ENCODE peak calls at places on chromosomes 7 and 10, in four cellular contexts. J is foreskin keratinocyte, P is Peyer's patch, I is pancreas. E is an unnamed sample.

GRCh38 chr10:71351628-71352319 is 32.7 kb downstream of the SLC29A3 start:
- DNase-seq in I (no peak), P (no peak), J (no peak), E (no peak)

GRCh38 chr7:122970740-122971725 is 24.5 kb downstream of the TAS2R16 start:
- DNase-seq in I (no peak), P (no peak), J (no peak), E (no peak)

GRCh38 chr7:15209385-15209784 is 306.8 kb upstream of the DGKB start:
- DNase-seq in J (no peak), I (no peak), P (no peak), E (no peak)

GRCh38 chr7:120181499-120181898 is 91.5 kb upstream of the KCND2 start:
- DNase-seq in J (no peak), I (no peak), P (no peak), E (no peak)

GRCh38 chr10:62096534-62096933 is 172.1 kb downstream of the RTKN2 start:
- DNase-seq in J (no peak), I (no peak), P (no peak), E (no peak)

GRCh38 chr7:333399-333776 is 43.4 kb downstream of the FOXL3 start:
- DNase-seq in I (peak; percentile 68), P (peak; percentile 62), J (no peak), E (no peak)

GRCh38 chr7:69599879-69600764 is 1.8 kb downstream of the AUTS2 start:
- DNase-seq in P (no peak), I (no peak), J (no peak), E (no peak)

GRCh38 chr7:767580-767940 is 40.5 kb upstream of the PRKAR1B start:
- DNase-seq in I (no peak), J (no peak), P (no peak), E (no peak)

GRCh38 chr10:43251664-43252165 is 15.2 kb downstream of the RASGEF1A start:
- DNase-seq in I (no peak), J (no peak), P (peak; percentile 25), E (no peak)

GRCh38 chr10:117946525-117947070 is 100.1 kb downstream of the RAB11FIP2 start:
- DNase-seq in I (no peak), P (no peak), J (peak; percentile 36), E (no peak)

GRCh38 chr10:51231754-51232153 is 157.5 kb downstream of the PRKG1 start:
- DNase-seq in J (no peak), I (no peak), P (no peak), E (no peak)

GRCh38 chr7:70455925-70456324 is 676.0 kb upstream of the GALNT17 start:
- DNase-seq in I (no peak), J (no peak), P (no peak), E (no peak)

GRCh38 chr10:91036807-91037405 is 116.0 kb upstream of the ANKRD1 start:
- DNase-seq in J (no peak), I (no peak), P (no peak), E (no peak)

GRCh38 chr7:38584443-38585210 is 46.5 kb downstream of the AMPH start:
- DNase-seq in I (no peak), J (no peak), P (no peak), E (no peak)

GRCh38 chr7:46839651-46840050 is 742.3 kb downstream of the TNS3 start:
- DNase-seq in J (peak; percentile 39), P (no peak), I (no peak), E (no peak)

GRCh38 chr10:44373341-44373995 is 11.4 kb downstream of the CXCL12 start:
- DNase-seq in I (no peak), P (no peak), J (no peak), E (no peak)

GRCh38 chr10:3763035-3763456 is 22.0 kb downstream of the KLF6 start:
- DNase-seq in P (peak; percentile 47), I (no peak), J (peak; percentile 96), E (peak; percentile 99)

GRCh38 chr10:115871855-115872254 is 401.2 kb downstream of the GFRA1 start:
- DNase-seq in P (no peak), I (no peak), J (no peak), E (no peak)

GRCh38 chr10:31464552-31464951 is 145.5 kb downstream of the ZEB1 start:
- DNase-seq in J (no peak), P (no peak), I (no peak), E (no peak)

GRCh38 chr7:1922071-1922869 is 252.2 kb downstream of the ELFN1 start:
- DNase-seq in P (no peak), J (no peak), I (no peak), E (no peak)

GRCh38 chr10:35448687-35449662 is 112.7 kb downstream of the CCNY start:
- DNase-seq in I (no peak), J (no peak), P (no peak), E (no peak)

GRCh38 chr10:46518028-46518725 is 38.3 kb downstream of the GPRIN2 start:
- DNase-seq in J (no peak), I (no peak), P (peak; percentile 39), E (no peak)

GRCh38 chr7:2461268-2462026 is 14.8 kb downstream of the GRIFIN start:
- DNase-seq in I (no peak), P (no peak), J (no peak), E (no peak)

GRCh38 chr7:44348300-44348699 is 22.9 kb upstream of the CAMK2B start:
- DNase-seq in I (no peak), J (no peak), P (no peak), E (no peak)

GRCh38 chr7:141511370-141512335 is 39.6 kb upstream of the AGK start:
- DNase-seq in J (no peak), P (peak; percentile 46), I (peak; percentile 71), E (no peak)

GRCh38 chr7:27168265-27168947 is 3.1 kb upstream of the HOXA9 start:
- DNase-seq in I (peak; percentile 59), P (peak; percentile 82), J (peak; percentile 59), E (no peak)

GRCh38 chr10:58086763-58087150 is 180.9 kb downstream of the IPMK start:
- DNase-seq in P (no peak), J (no peak), I (no peak), E (no peak)

GRCh38 chr7:8260871-8261707 is 878 bp downstream of the ICA1 start:
- DNase-seq in I (peak; percentile 82), P (peak; percentile 57), J (no peak), E (no peak)

GRCh38 chr10:53808677-53809076 is 992.4 kb downstream of the PCDH15 start:
- DNase-seq in P (no peak), J (no peak), I (no peak), E (no peak)

GRCh38 chr7:158525648-158526484 is 61.8 kb downstream of the PTPRN2 start:
- DNase-seq in I (no peak), J (no peak), P (no peak), E (no peak)

GRCh38 chr7:36390199-36391090 is 783 bp downstream of the ANLN start:
- DNase-seq in P (peak; percentile 85), J (peak; percentile 72), I (peak; percentile 86), E (peak; percentile 54)

GRCh38 chr7:2566890-2567662 is 8.3 kb downstream of the IQCE start:
- DNase-seq in P (peak; percentile 80), J (no peak), I (peak; percentile 49), E (no peak)

GRCh38 chr10:124534821-124535601 is 73.4 kb downstream of the LHPP start:
- DNase-seq in P (no peak), I (no peak), J (no peak), E (no peak)

GRCh38 chr10:22856444-22857074 is 71.3 kb upstream of the ARMC3 start:
- DNase-seq in P (no peak), J (no peak), I (no peak), E (no peak)

GRCh38 chr7:28958235-28958945 is at the start of gene TRIL:
- DNase-seq in J (no peak), P (peak; percentile 62), I (peak; percentile 67), E (no peak)

GRCh38 chr10:4108693-4109092 is 323.7 kb upstream of the KLF6 start:
- DNase-seq in J (no peak), P (no peak), I (no peak), E (no peak)

GRCh38 chr7:69736411-69736810 is 138.1 kb downstream of the AUTS2 start:
- DNase-seq in P (no peak), J (no peak), I (no peak), E (no peak)

GRCh38 chr7:49403844-49404243 is 369.6 kb upstream of the VWC2 start:
- DNase-seq in J (no peak), P (no peak), I (no peak), E (no peak)

GRCh38 chr10:6009159-6009558 is 31.8 kb upstream of the IL15RA start:
- DNase-seq in J (no peak), I (no peak), P (no peak), E (no peak)

DNA sequence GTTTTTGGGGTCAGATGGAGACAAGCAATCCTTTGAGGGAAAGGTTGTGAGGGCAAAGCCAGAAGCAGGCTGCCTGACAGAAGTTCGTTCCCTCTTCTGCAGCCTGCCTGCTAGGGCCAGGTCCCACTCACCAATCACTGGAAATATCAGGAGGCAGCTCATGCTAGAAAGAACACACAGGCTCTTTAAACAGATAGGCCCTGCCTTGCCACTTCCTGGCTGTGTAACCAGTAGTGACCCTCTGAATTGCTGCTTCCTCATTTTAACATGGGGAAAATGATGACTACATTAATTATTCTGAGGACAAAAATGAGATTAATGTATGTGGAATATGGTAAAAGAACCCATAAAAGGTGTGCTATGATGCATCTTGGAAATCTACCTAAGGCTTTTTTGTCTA is 50.5 kb upstream of the MRLN start:
- DNase-seq in P (no peak), J (no peak), I (no peak), E (no peak)
- H3K27ac ChIP-seq in P (no peak overlapping the region), J (no peak overlapping the region), I (no peak overlapping the region), E (no peak overlapping the region)

DNA sequence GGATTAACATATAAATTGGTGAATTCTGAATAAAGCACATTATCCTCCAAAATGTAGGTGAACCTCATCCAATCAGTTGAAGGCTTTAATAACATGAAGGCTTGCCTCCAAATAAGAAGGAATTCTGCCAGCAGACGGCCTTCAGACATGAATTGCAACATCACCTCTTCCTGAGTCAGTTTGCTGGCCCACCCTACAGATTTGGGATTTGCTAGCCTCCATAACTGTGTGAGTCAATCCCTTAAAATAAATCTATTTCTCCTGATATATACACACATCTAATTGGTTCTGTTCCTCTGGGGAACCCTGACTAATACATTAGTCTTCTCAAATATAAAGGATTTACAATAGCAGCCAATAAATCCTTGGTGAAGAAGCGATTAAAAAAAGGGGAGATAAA is 34.8 kb upstream of the OSBPL3 start:
- DNase-seq in P (no peak), J (peak; percentile 52), I (no peak), E (peak; percentile 40)
- H3K27ac ChIP-seq in P (no peak overlapping the region), J (no peak overlapping the region), I (no peak overlapping the region), E (no peak overlapping the region)

GRCh38 chr7:94410471-94411466 is 16.1 kb downstream of the COL1A2 start:
- DNase-seq in I (no peak), J (no peak), P (no peak), E (no peak)
- H3K27ac ChIP-seq in I (no peak overlapping the region), J (no peak overlapping the region), P (no peak overlapping the region), E (no peak overlapping the region)

DNA sequence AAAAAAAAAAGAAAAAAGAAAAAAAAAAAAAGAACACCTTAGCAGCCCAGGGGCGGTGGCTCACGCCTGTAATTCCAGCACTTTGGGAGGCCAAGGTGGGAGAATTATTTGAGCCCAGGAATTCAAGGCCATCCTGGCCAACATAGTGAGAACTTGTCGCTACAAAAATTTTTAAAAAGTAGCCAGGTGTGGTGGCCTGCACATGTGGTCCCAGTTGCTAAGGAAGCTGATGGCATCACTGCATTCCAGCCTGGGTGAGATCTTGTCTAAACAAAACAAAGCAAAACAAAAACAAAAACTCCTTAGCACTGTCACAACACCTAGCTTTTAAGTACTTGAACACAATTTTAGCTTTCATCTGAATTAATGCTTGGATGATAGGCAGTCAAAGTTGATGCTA is 86.3 kb upstream of the MKLN1 start:
- DNase-seq in I (no peak), P (no peak), J (no peak), E (no peak)
- H3K27ac ChIP-seq in I (no peak overlapping the region), P (no peak overlapping the region), J (no peak overlapping the region), E (no peak overlapping the region)

GRCh38 chr10:102300289-102300843 is 55.0 kb downstream of the GBF1 start:
- DNase-seq in J (no peak), I (no peak), P (no peak), E (no peak)
- H3K27ac ChIP-seq in J (no peak overlapping the region), I (no peak overlapping the region), P (no peak overlapping the region), E (peak overlapping the region; percentile 17)

E was measured in epithelial cell of prostate.